ENCODE peak calls at places on chromosome 3, in five cellular contexts. One of them, this sample, is unnamed.

GRCh38 chr3:134334231-134334900 is 39.9 kb downstream of the AMOTL2 start:
- DNase-seq in Calu3: no peak
- DNase-seq in activated B cell treated with CpG ODN at 0.5 μM for 24 hours: no peak
- DNase-seq in WTC11: no peak
- DNase-seq in ovary: no peak
- DNase-seq in this sample: no peak

GRCh38 chr3:122993573-122993972 is 34.0 kb downstream of the SEMA5B start:
- DNase-seq in Calu3: no peak
- DNase-seq in activated B cell treated with CpG ODN at 0.5 μM for 24 hours: no peak
- DNase-seq in WTC11: no peak
- DNase-seq in ovary: no peak
- DNase-seq in this sample: no peak

GRCh38 chr3:46737320-46737719 is 19.7 kb upstream of the PRSS50 start:
- DNase-seq in Calu3: no peak
- DNase-seq in activated B cell treated with CpG ODN at 0.5 μM for 24 hours: no peak
- DNase-seq in WTC11: no peak
- DNase-seq in ovary: no peak
- DNase-seq in this sample: no peak

GRCh38 chr3:70108072-70108471 is 108.5 kb downstream of the SAMMSON start:
- DNase-seq in Calu3: peak; percentile 34
- DNase-seq in activated B cell treated with CpG ODN at 0.5 μM for 24 hours: no peak
- DNase-seq in WTC11: peak; percentile 80
- DNase-seq in ovary: no peak
- DNase-seq in this sample: no peak

GRCh38 chr3:41200669-41201021 is 1.3 kb downstream of the CTNNB1 start:
- DNase-seq in Calu3: peak; percentile 7
- DNase-seq in activated B cell treated with CpG ODN at 0.5 μM for 24 hours: no peak
- DNase-seq in WTC11: no peak
- DNase-seq in ovary: no peak
- DNase-seq in this sample: no peak

GRCh38 chr3:38549486-38549885 is 53.3 kb downstream of the EXOG start:
- DNase-seq in Calu3: no peak
- DNase-seq in activated B cell treated with CpG ODN at 0.5 μM for 24 hours: no peak
- DNase-seq in WTC11: no peak
- DNase-seq in ovary: no peak
- DNase-seq in this sample: no peak

GRCh38 chr3:8324727-8325126 is 176.9 kb upstream of the LMCD1 start:
- DNase-seq in Calu3: peak; percentile 62
- DNase-seq in activated B cell treated with CpG ODN at 0.5 μM for 24 hours: no peak
- DNase-seq in WTC11: peak; percentile 64
- DNase-seq in ovary: no peak
- DNase-seq in this sample: no peak

GRCh38 chr3:99760602-99761001 is 57.1 kb upstream of the CMSS1 start:
- DNase-seq in Calu3: no peak
- DNase-seq in activated B cell treated with CpG ODN at 0.5 μM for 24 hours: no peak
- DNase-seq in WTC11: no peak
- DNase-seq in ovary: no peak
- DNase-seq in this sample: no peak

GRCh38 chr3:116579843-116580242 is 129.7 kb upstream of the TUSC7 start:
- DNase-seq in Calu3: peak; percentile 16
- DNase-seq in activated B cell treated with CpG ODN at 0.5 μM for 24 hours: no peak
- DNase-seq in WTC11: peak; percentile 13
- DNase-seq in ovary: no peak
- DNase-seq in this sample: no peak

GRCh38 chr3:62768896-62769295 is 106.3 kb downstream of the CADPS start:
- DNase-seq in Calu3: no peak
- DNase-seq in activated B cell treated with CpG ODN at 0.5 μM for 24 hours: no peak
- DNase-seq in WTC11: no peak
- DNase-seq in ovary: no peak
- DNase-seq in this sample: no peak

GRCh38 chr3:141401584-141402475 is 33.5 kb downstream of the ZBTB38 start:
- DNase-seq in Calu3: peak; percentile 67
- DNase-seq in activated B cell treated with CpG ODN at 0.5 μM for 24 hours: peak; percentile 69
- DNase-seq in WTC11: peak; percentile 56
- DNase-seq in ovary: peak; percentile 75
- DNase-seq in this sample: no peak

GRCh38 chr3:65443739-65444447 is 594.8 kb downstream of the MAGI1 start:
- DNase-seq in Calu3: no peak
- DNase-seq in activated B cell treated with CpG ODN at 0.5 μM for 24 hours: no peak
- DNase-seq in WTC11: no peak
- DNase-seq in ovary: no peak
- DNase-seq in this sample: no peak

GRCh38 chr3:134895181-134895580 is 100.1 kb downstream of the EPHB1 start:
- DNase-seq in Calu3: no peak
- DNase-seq in activated B cell treated with CpG ODN at 0.5 μM for 24 hours: no peak
- DNase-seq in WTC11: no peak
- DNase-seq in ovary: no peak
- DNase-seq in this sample: no peak

GRCh38 chr3:115693868-115694267 is 70.6 kb downstream of the GAP43 start:
- DNase-seq in Calu3: no peak
- DNase-seq in activated B cell treated with CpG ODN at 0.5 μM for 24 hours: no peak
- DNase-seq in WTC11: no peak
- DNase-seq in ovary: no peak
- DNase-seq in this sample: no peak

GRCh38 chr3:46812237-46812791 is 50.9 kb downstream of the MYL3 start:
- DNase-seq in Calu3: peak; percentile 53
- DNase-seq in activated B cell treated with CpG ODN at 0.5 μM for 24 hours: peak; percentile 59
- DNase-seq in WTC11: peak; percentile 86
- DNase-seq in ovary: peak; percentile 75
- DNase-seq in this sample: peak; percentile 80

GRCh38 chr3:99762901-99763300 is 54.8 kb upstream of the CMSS1 start:
- DNase-seq in Calu3: no peak
- DNase-seq in activated B cell treated with CpG ODN at 0.5 μM for 24 hours: no peak
- DNase-seq in WTC11: no peak
- DNase-seq in ovary: no peak
- DNase-seq in this sample: no peak

GRCh38 chr3:101574388-101575156 is 592 bp downstream of the PCNP start:
- DNase-seq in Calu3: no peak
- DNase-seq in activated B cell treated with CpG ODN at 0.5 μM for 24 hours: no peak
- DNase-seq in WTC11: peak; percentile 39
- DNase-seq in ovary: peak; percentile 68
- DNase-seq in this sample: peak; percentile 67

GRCh38 chr3:131849640-131850039 is 185.2 kb downstream of the CPNE4 start:
- DNase-seq in Calu3: no peak
- DNase-seq in activated B cell treated with CpG ODN at 0.5 μM for 24 hours: no peak
- DNase-seq in WTC11: no peak
- DNase-seq in ovary: no peak
- DNase-seq in this sample: no peak

GRCh38 chr3:126468028-126468891 is 7.4 kb downstream of the ZXDC start:
- DNase-seq in Calu3: no peak
- DNase-seq in activated B cell treated with CpG ODN at 0.5 μM for 24 hours: no peak
- DNase-seq in WTC11: peak; percentile 3
- DNase-seq in ovary: no peak
- DNase-seq in this sample: no peak

GRCh38 chr3:195249858-195250464 is 21.0 kb downstream of the XXYLT1 start:
- DNase-seq in Calu3: no peak
- DNase-seq in activated B cell treated with CpG ODN at 0.5 μM for 24 hours: no peak
- DNase-seq in WTC11: no peak
- DNase-seq in ovary: no peak
- DNase-seq in this sample: no peak

GRCh38 chr3:45509038-45509767 is 85.3 kb upstream of the LIMD1 start:
- DNase-seq in Calu3: no peak
- DNase-seq in activated B cell treated with CpG ODN at 0.5 μM for 24 hours: no peak
- DNase-seq in WTC11: no peak
- DNase-seq in ovary: no peak
- DNase-seq in this sample: no peak

GRCh38 chr3:197974016-197974415 is 14.0 kb downstream of the LMLN start:
- DNase-seq in Calu3: no peak
- DNase-seq in activated B cell treated with CpG ODN at 0.5 μM for 24 hours: no peak
- DNase-seq in WTC11: no peak
- DNase-seq in ovary: no peak
- DNase-seq in this sample: no peak

GRCh38 chr3:149941946-149942345 is 28.7 kb downstream of the PFN2 start:
- DNase-seq in Calu3: no peak
- DNase-seq in activated B cell treated with CpG ODN at 0.5 μM for 24 hours: no peak
- DNase-seq in WTC11: no peak
- DNase-seq in ovary: no peak
- DNase-seq in this sample: no peak

GRCh38 chr3:187265461-187265955 is 26.0 kb downstream of the MASP1 start:
- DNase-seq in Calu3: no peak
- DNase-seq in activated B cell treated with CpG ODN at 0.5 μM for 24 hours: no peak
- DNase-seq in WTC11: no peak
- DNase-seq in ovary: no peak
- DNase-seq in this sample: no peak

GRCh38 chr3:127166501-127167065 is 26.3 kb upstream of the PRR23E start:
- DNase-seq in Calu3: no peak
- DNase-seq in activated B cell treated with CpG ODN at 0.5 μM for 24 hours: no peak
- DNase-seq in WTC11: no peak
- DNase-seq in ovary: no peak
- DNase-seq in this sample: no peak

GRCh38 chr3:33047842-33048834 is 48.8 kb downstream of the GLB1 start:
- DNase-seq in Calu3: no peak
- DNase-seq in activated B cell treated with CpG ODN at 0.5 μM for 24 hours: no peak
- DNase-seq in WTC11: no peak
- DNase-seq in ovary: no peak
- DNase-seq in this sample: no peak

GRCh38 chr3:141389703-141390102 is 21.4 kb downstream of the ZBTB38 start:
- DNase-seq in Calu3: no peak
- DNase-seq in activated B cell treated with CpG ODN at 0.5 μM for 24 hours: no peak
- DNase-seq in WTC11: no peak
- DNase-seq in ovary: no peak
- DNase-seq in this sample: no peak

GRCh38 chr3:136464502-136464901 is 214.4 kb downstream of the PCCB start:
- DNase-seq in Calu3: no peak
- DNase-seq in activated B cell treated with CpG ODN at 0.5 μM for 24 hours: no peak
- DNase-seq in WTC11: no peak
- DNase-seq in ovary: no peak
- DNase-seq in this sample: no peak

GRCh38 chr3:170054204-170054603 is 16.4 kb downstream of the GPR160 start:
- DNase-seq in Calu3: no peak
- DNase-seq in activated B cell treated with CpG ODN at 0.5 μM for 24 hours: no peak
- DNase-seq in WTC11: no peak
- DNase-seq in ovary: no peak
- DNase-seq in this sample: no peak

GRCh38 chr3:154552338-154552737 is 122.3 kb upstream of the GPR149 start:
- DNase-seq in Calu3: no peak
- DNase-seq in activated B cell treated with CpG ODN at 0.5 μM for 24 hours: no peak
- DNase-seq in WTC11: no peak
- DNase-seq in ovary: no peak
- DNase-seq in this sample: no peak

GRCh38 chr3:165837058-165837525 is at the start of gene BCHE:
- DNase-seq in Calu3: peak; percentile 38
- DNase-seq in activated B cell treated with CpG ODN at 0.5 μM for 24 hours: no peak
- DNase-seq in WTC11: no peak
- DNase-seq in ovary: no peak
- DNase-seq in this sample: no peak

GRCh38 chr3:184899953-184900595 is 88.1 kb downstream of the VPS8 start:
- DNase-seq in Calu3: no peak
- DNase-seq in activated B cell treated with CpG ODN at 0.5 μM for 24 hours: no peak
- DNase-seq in WTC11: no peak
- DNase-seq in ovary: no peak
- DNase-seq in this sample: no peak

DNA sequence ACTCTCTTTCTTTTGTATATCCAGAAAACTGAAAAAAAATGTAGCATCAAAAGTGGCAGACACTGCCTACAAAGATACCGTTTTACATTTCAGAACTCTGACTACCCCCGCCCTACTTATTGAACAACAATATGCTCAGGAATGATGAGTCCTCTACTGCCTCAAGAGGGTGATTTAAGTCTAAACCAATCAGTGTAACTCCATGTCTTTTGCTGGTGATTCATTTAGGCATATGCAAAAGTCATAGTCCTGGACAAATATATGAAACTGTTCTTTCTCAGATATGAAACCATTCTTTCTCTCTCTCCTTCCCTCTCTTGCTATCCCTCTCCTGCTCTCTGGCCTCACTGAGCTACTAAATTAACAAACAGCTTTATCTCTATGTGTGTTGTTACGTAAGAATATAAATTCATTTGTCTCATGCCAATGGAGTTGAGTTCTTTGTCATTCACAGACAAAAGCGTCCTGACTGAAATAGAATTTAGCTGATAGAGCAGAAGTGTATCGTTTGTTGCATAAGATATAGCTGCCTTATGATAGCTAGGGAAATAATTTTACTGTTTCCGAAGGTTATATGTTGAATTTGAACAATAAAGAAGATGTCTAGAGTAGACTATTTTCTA is 133.7 kb upstream of the OSTN start:
- DNase-seq in Calu3: no peak
- DNase-seq in activated B cell treated with CpG ODN at 0.5 μM for 24 hours: no peak
- DNase-seq in WTC11: no peak
- DNase-seq in ovary: no peak
- DNase-seq in this sample: no peak
- TF ChIP-seq CTCF in Calu3: no peak
- TF ChIP-seq CTCF in activated B cell treated with CpG ODN at 0.5 μM for 24 hours: no peak
- TF ChIP-seq CTCF in WTC11: no peak
- TF ChIP-seq CTCF in ovary: no peak
- TF ChIP-seq CTCF in this sample: no peak

GRCh38 chr3:151879037-151879436 is 5.6 kb downstream of the SUCNR1 start:
- DNase-seq in Calu3: no peak
- DNase-seq in activated B cell treated with CpG ODN at 0.5 μM for 24 hours: no peak
- DNase-seq in WTC11: no peak
- DNase-seq in ovary: no peak
- DNase-seq in this sample: no peak
- TF ChIP-seq CTCF in Calu3: no peak
- TF ChIP-seq CTCF in activated B cell treated with CpG ODN at 0.5 μM for 24 hours: no peak
- TF ChIP-seq CTCF in WTC11: no peak
- TF ChIP-seq CTCF in ovary: no peak
- TF ChIP-seq CTCF in this sample: no peak

DNA sequence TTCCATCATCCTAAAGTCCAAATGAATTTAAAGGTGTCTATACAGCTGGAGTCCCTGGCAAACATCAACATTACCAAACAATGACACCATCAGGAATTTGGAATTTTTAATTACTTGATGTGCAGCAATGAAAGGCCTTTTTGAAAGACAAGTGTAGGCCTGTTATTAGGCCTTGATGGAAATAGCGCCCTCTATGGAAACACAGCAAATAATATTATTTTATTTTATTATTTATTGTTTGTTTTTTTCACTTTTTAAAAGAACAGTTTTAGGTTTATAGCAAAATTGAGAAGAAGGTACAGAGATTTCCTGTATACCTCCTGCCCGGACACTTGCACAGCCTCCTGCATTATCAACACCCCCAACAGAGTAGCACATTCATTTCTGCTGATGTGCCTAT is 18.1 kb upstream of the OR5AC2 start:
- DNase-seq in Calu3: no peak
- DNase-seq in activated B cell treated with CpG ODN at 0.5 μM for 24 hours: no peak
- DNase-seq in WTC11: no peak
- DNase-seq in ovary: no peak
- DNase-seq in this sample: no peak
- TF ChIP-seq CTCF in Calu3: peak; percentile 15
- TF ChIP-seq CTCF in activated B cell treated with CpG ODN at 0.5 μM for 24 hours: no peak
- TF ChIP-seq CTCF in WTC11: peak; percentile 44
- TF ChIP-seq CTCF in ovary: no peak
- TF ChIP-seq CTCF in this sample: peak; percentile 52

GRCh38 chr3:129989391-129989790 is 14.9 kb downstream of the TRH start:
- DNase-seq in Calu3: no peak
- DNase-seq in activated B cell treated with CpG ODN at 0.5 μM for 24 hours: no peak
- DNase-seq in WTC11: no peak
- DNase-seq in ovary: no peak
- DNase-seq in this sample: no peak

GRCh38 chr3:129996073-129996472 is 21.6 kb downstream of the TRH start:
- DNase-seq in Calu3: no peak
- DNase-seq in activated B cell treated with CpG ODN at 0.5 μM for 24 hours: no peak
- DNase-seq in WTC11: no peak
- DNase-seq in ovary: no peak
- DNase-seq in this sample: no peak

GRCh38 chr3:129988429-129988828 is 13.9 kb downstream of the TRH start:
- DNase-seq in Calu3: no peak
- DNase-seq in activated B cell treated with CpG ODN at 0.5 μM for 24 hours: no peak
- DNase-seq in WTC11: no peak
- DNase-seq in ovary: no peak
- DNase-seq in this sample: no peak

GRCh38 chr3:129994883-129995559 is 20.5 kb downstream of the TRH start:
- DNase-seq in Calu3: no peak
- DNase-seq in activated B cell treated with CpG ODN at 0.5 μM for 24 hours: no peak
- DNase-seq in WTC11: no peak
- DNase-seq in ovary: no peak
- DNase-seq in this sample: no peak

GRCh38 chr3:129992781-129993180 is 18.3 kb downstream of the TRH start:
- DNase-seq in Calu3: peak; percentile 32
- DNase-seq in activated B cell treated with CpG ODN at 0.5 μM for 24 hours: no peak
- DNase-seq in WTC11: peak; percentile 37
- DNase-seq in ovary: no peak
- DNase-seq in this sample: no peak
- TF ChIP-seq CTCF in Calu3: peak; percentile 59
- TF ChIP-seq CTCF in activated B cell treated with CpG ODN at 0.5 μM for 24 hours: no peak
- TF ChIP-seq CTCF in WTC11: peak; percentile 17
- TF ChIP-seq CTCF in ovary: no peak
- TF ChIP-seq CTCF in this sample: no peak

This sample was measured in mesothelial cell of epicardium.